ENCODE peak calls at places on chromosomes 7 and 10, in nine cellular contexts. N, P, R, X, Z, V, M, E and T are unnamed samples.

GRCh38 chr10:43227911-43228782 is 38.7 kb downstream of the RASGEF1A start:
- DNase-seq in N (no peak), P (no peak), R (peak; percentile 6), X (no peak), Z (no peak), V (no peak), M (peak; percentile 6), E (peak; percentile 9), T (no peak)

GRCh38 chr7:42070068-42070467 is 166.9 kb downstream of the GLI3 start:
- DNase-seq in N (no peak), P (peak; percentile 24), R (no peak), X (peak; percentile 64), Z (peak; percentile 70), V (no peak), M (no peak), E (no peak), T (peak; percentile 82)

GRCh38 chr7:84484502-84485079 is 290.0 kb upstream of the SEMA3A start:
- DNase-seq in N (no peak), P (no peak), R (no peak), X (no peak), Z (no peak), V (no peak), M (no peak), E (no peak), T (peak; percentile 12)

GRCh38 chr10:119700321-119700954 is 25.4 kb upstream of the INPP5F start:
- DNase-seq in N (no peak), P (no peak), R (no peak), X (peak; percentile 53), Z (no peak), V (no peak), M (no peak), E (no peak), T (no peak)

GRCh38 chr7:99772565-99772964 is 11.4 kb downstream of the CYP3A4 start:
- DNase-seq in N (no peak), P (no peak), R (no peak), X (no peak), Z (no peak), V (peak; percentile 58), M (no peak), E (no peak), T (no peak)

GRCh38 chr10:81820418-81820817 is 54.6 kb upstream of the NRG3 start:
- DNase-seq in N (no peak), P (no peak), R (no peak), X (peak; percentile 32), Z (peak; percentile 6), V (peak; percentile 48), M (no peak), E (no peak), T (no peak)

GRCh38 chr7:90474284-90475210 is 5.1 kb downstream of the PTTG1IP2 start:
- DNase-seq in N (no peak), P (peak; percentile 88), R (no peak), X (no peak), Z (peak; percentile 90), V (no peak), M (no peak), E (no peak), T (peak; percentile 95)

GRCh38 chr7:128020161-128020560 is 11.1 kb downstream of the LRRC4 start:
- DNase-seq in N (no peak), P (no peak), R (no peak), X (peak; percentile 69), Z (no peak), V (no peak), M (no peak), E (no peak), T (no peak)

GRCh38 chr10:87861566-87861952 is 1.8 kb downstream of the KLLN start:
- DNase-seq in N (peak; percentile 39), P (peak; percentile 67), R (peak; percentile 82), X (peak; percentile 96), Z (peak; percentile 92), V (peak; percentile 87), M (peak; percentile 77), E (peak; percentile 78), T (peak; percentile 92)

GRCh38 chr10:108496131-108496530 is 1331.6 kb upstream of the SORCS1 start:
- DNase-seq in N (no peak), P (no peak), R (no peak), X (no peak), Z (no peak), V (no peak), M (no peak), E (no peak), T (peak; percentile 8)

GRCh38 chr10:80985105-80985504 is 447.4 kb downstream of the SH2D4B start:
- DNase-seq in N (no peak), P (no peak), R (no peak), X (no peak), Z (no peak), V (no peak), M (no peak), E (no peak), T (no peak)

GRCh38 chr10:3099291-3100092 is 32.1 kb downstream of the PFKP start:
- DNase-seq in N (no peak), P (peak; percentile 65), R (no peak), X (peak; percentile 46), Z (peak; percentile 92), V (peak; percentile 49), M (no peak), E (no peak), T (peak; percentile 93)

GRCh38 chr10:122849900-122850605 is 4.4 kb upstream of the CUZD1 start:
- DNase-seq in N (no peak), P (peak; percentile 24), R (no peak), X (no peak), Z (no peak), V (no peak), M (no peak), E (no peak), T (no peak)
- H3K4me3 ChIP-seq in N (no peak overlapping the region), P (no peak overlapping the region), R (no peak overlapping the region), X (no peak overlapping the region), Z (no peak overlapping the region), V (no peak overlapping the region), M (no peak overlapping the region), E (no peak overlapping the region), T (no peak overlapping the region)

GRCh38 chr7:35723011-35723410 is 28.1 kb upstream of the HERPUD2 start:
- DNase-seq in N (no peak), P (no peak), R (no peak), X (peak; percentile 43), Z (no peak), V (no peak), M (no peak), E (no peak), T (peak; percentile 79)

GRCh38 chr7:35726654-35727053 is 31.7 kb upstream of the HERPUD2 start:
- DNase-seq in N (no peak), P (no peak), R (no peak), X (no peak), Z (no peak), V (no peak), M (no peak), E (no peak), T (no peak)

GRCh38 chr7:35722054-35722849 is 27.3 kb upstream of the HERPUD2 start:
- DNase-seq in N (no peak), P (no peak), R (no peak), X (peak; percentile 90), Z (no peak), V (no peak), M (no peak), E (no peak), T (no peak)

GRCh38 chr7:35727571-35727970 is 32.6 kb upstream of the HERPUD2 start:
- DNase-seq in N (no peak), P (no peak), R (no peak), X (peak; percentile 98), Z (no peak), V (no peak), M (no peak), E (no peak), T (peak; percentile 63)

DNA sequence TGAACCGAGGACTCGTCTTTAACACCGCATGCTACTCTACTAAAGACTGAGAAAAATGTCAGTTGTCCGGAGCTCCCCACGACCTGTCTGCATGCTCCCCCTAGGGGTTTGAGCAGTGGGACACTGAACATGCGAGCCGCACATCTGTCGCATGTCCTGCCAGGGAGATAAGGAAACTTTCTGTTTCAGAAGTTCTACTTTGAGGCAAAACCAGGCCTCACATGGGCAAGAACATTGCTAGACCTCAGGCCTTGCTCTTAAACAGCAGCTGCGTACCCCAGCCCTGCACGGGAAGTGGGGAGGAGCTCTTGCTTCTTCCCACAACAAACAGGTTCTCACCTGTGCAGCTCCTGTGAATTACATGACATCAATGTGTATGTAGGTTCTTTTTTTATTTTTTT is 30.3 kb upstream of the HERPUD2 start:
- DNase-seq in N (no peak), P (no peak), R (no peak), X (peak; percentile 37), Z (no peak), V (no peak), M (peak; percentile 18), E (no peak), T (no peak)
- TF ChIP-seq CTCF in N (no peak), P (no peak), R (no peak), X (peak; percentile 1), Z (no peak), V (no peak), M (no peak), E (no peak), T (no peak)

GRCh38 chr7:149427096-149427680 is 33.7 kb downstream of the ZNF777 start:
- DNase-seq in N (no peak), P (no peak), R (no peak), X (no peak), Z (no peak), V (peak; percentile 46), M (no peak), E (no peak), T (no peak)

GRCh38 chr7:149423441-149423970 is 37.4 kb downstream of the ZNF777 start:
- DNase-seq in N (no peak), P (no peak), R (no peak), X (no peak), Z (no peak), V (no peak), M (no peak), E (no peak), T (no peak)

GRCh38 chr7:149422065-149422913 is 38.6 kb downstream of the ZNF777 start:
- DNase-seq in N (no peak), P (peak; percentile 51), R (peak; percentile 48), X (peak; percentile 89), Z (peak; percentile 69), V (peak; percentile 91), M (peak; percentile 26), E (peak; percentile 64), T (peak; percentile 66)

GRCh38 chr7:149420006-149420405 is 40.9 kb downstream of the ZNF777 start:
- DNase-seq in N (no peak), P (no peak), R (no peak), X (no peak), Z (no peak), V (no peak), M (no peak), E (no peak), T (no peak)

DNA sequence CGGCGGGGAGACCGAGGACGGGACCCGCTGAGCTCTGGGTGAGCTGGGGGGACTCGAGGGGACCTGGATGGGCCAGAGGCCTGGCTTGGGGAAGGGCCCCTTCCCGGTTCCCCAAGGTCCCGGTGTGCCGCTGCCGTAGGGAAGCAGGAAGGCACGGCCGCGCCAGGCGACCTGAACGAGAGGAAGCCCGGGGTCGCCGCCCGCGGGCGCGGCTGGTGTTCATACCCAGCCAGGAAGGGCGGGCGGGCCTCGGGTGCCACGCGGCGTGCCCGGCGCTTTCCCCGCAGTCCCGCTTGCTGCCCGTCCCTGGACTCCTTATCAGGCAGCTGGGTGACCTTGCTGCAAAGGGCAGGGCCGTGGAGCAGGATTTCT is 38.0 kb downstream of the ZNF777 start:
- DNase-seq in N (no peak), P (no peak), R (no peak), X (no peak), Z (no peak), V (no peak), M (no peak), E (peak; percentile 31), T (no peak)
- H3K4me3 ChIP-seq in N (peak overlapping the region; percentile 63), P (peak overlapping the region; percentile 13), R (peak overlapping the region; percentile 30), X (no peak overlapping the region), Z (peak overlapping the region; percentile 31), V (peak overlapping the region; percentile 15), M (peak overlapping the region; percentile 39), E (peak overlapping the region; percentile 68), T (peak overlapping the region; percentile 41)

GRCh38 chr7:151341357-151342101 is at the start of gene NUB1:
- DNase-seq in N (peak; percentile 93), P (peak; percentile 84), R (peak; percentile 92), X (peak; percentile 90), Z (peak; percentile 85), V (peak; percentile 97), M (peak; percentile 89), E (peak; percentile 92), T (peak; percentile 77)
- TF ChIP-seq CTCF in N (peak; percentile 23), P (no peak), R (no peak), X (no peak), Z (no peak), V (no peak), M (no peak), E (no peak), T (no peak)